ENCODE peak calls at places on chromosome 1, in four cellular contexts. J, L, O and V are unnamed samples.

GRCh38 chr1:114154146-114154962 is 685 bp upstream of the SYT6 start:
- DNase-seq in L (no peak), O (no peak), J (no peak), V (no peak)

GRCh38 chr1:5611855-5612254 is 380.4 kb downstream of the NPHP4 start:
- DNase-seq in J (no peak), L (no peak), O (no peak), V (no peak)

GRCh38 chr1:42114229-42114628 is 39.0 kb upstream of the GUCA2B start:
- DNase-seq in O (no peak), J (no peak), L (no peak), V (no peak)

GRCh38 chr1:19616489-19616888 is 27.6 kb upstream of the NBL1 start:
- DNase-seq in L (no peak), J (no peak), O (no peak), V (no peak)

GRCh38 chr1:42146127-42146915 is 6.9 kb upstream of the GUCA2B start:
- DNase-seq in O (no peak), J (no peak), L (no peak), V (no peak)

GRCh38 chr1:194167956-194168355 is 981.5 kb upstream of the B3GALT2 start:
- DNase-seq in L (no peak), J (no peak), O (no peak), V (no peak)

GRCh38 chr1:76543495-76543894 is 323.8 kb upstream of the ST6GALNAC5 start:
- DNase-seq in O (no peak), J (no peak), L (no peak), V (no peak)

GRCh38 chr1:179939941-179940340 is 14.7 kb upstream of the CEP350 start:
- DNase-seq in O (no peak), J (no peak), L (no peak), V (no peak)

GRCh38 chr1:109404838-109405237 is 7.1 kb upstream of the SORT1 start:
- DNase-seq in L (no peak), O (no peak), J (no peak), V (no peak)

GRCh38 chr1:186093437-186093836 is 281.6 kb downstream of the TPR start:
- DNase-seq in J (no peak), L (no peak), O (no peak), V (no peak)

GRCh38 chr1:16005597-16005996 is 1.6 kb downstream of the SRARP start:
- DNase-seq in O (no peak), L (no peak), J (no peak), V (peak)

GRCh38 chr1:63063367-63063766 is 259.0 kb upstream of the FOXD3 start:
- DNase-seq in L (no peak), O (no peak), J (no peak), V (no peak)

GRCh38 chr1:219041819-219042218 is 131.9 kb upstream of the LYPLAL1 start:
- DNase-seq in J (no peak), L (peak), O (no peak), V (no peak)

GRCh38 chr1:227788279-227789041 is 27.0 kb upstream of the PRSS38 start:
- DNase-seq in O (peak), L (no peak), J (peak), V (peak)

GRCh38 chr1:64093941-64094340 is 109.5 kb upstream of the UBE2U start:
- DNase-seq in L (no peak), J (no peak), O (no peak), V (no peak)

GRCh38 chr1:54681396-54681795 is 34.3 kb upstream of the TTC4 start:
- DNase-seq in L (no peak), O (no peak), J (no peak), V (no peak)

GRCh38 chr1:42419449-42419848 is 36.4 kb downstream of the ZMYND12 start:
- DNase-seq in O (no peak), L (no peak), J (no peak), V (no peak)

GRCh38 chr1:42941640-42942330 is 16.9 kb downstream of the SLC2A1 start:
- DNase-seq in O (peak), J (peak), L (no peak), V (peak)

GRCh38 chr1:91400133-91400725 is 4.4 kb downstream of the HFM1 start:
- DNase-seq in J (no peak), L (no peak), O (no peak), V (no peak)

GRCh38 chr1:207670192-207670591 is 25.3 kb downstream of the CR1L start:
- DNase-seq in O (no peak), L (no peak), J (no peak), V (no peak)

GRCh38 chr1:88016947-88017346 is 667.1 kb upstream of the PKN2 start:
- DNase-seq in J (no peak), L (no peak), O (no peak), V (no peak)

GRCh38 chr1:200880212-200880611 is 7.4 kb downstream of the GPR25 start:
- DNase-seq in L (no peak), O (no peak), J (no peak), V (no peak)

GRCh38 chr1:13517193-13517812 is 3.5 kb upstream of the LRRC38 start:
- DNase-seq in J (peak), O (no peak), L (no peak), V (no peak)